ENCODE peak calls at places on chromosomes 3 and 15, in six cellular contexts. O, L, H, W, I and Q are unnamed samples.

GRCh38 chr3:187888658-187889057 is 143.4 kb upstream of the BCL6 start:
- DNase-seq in O (no peak), L (no peak), H (no peak), W (no peak), I (no peak), Q (no peak)

GRCh38 chr15:81385110-81386076 is 11.4 kb upstream of the TMC3 start:
- DNase-seq in O (peak), L (no peak), H (no peak), W (no peak), I (no peak), Q (no peak)

GRCh38 chr3:157274644-157275137 is 114.7 kb upstream of the CCNL1 start:
- DNase-seq in O (no peak), L (no peak), H (no peak), W (no peak), I (no peak), Q (peak)

GRCh38 chr15:20659265-20659664 is 117.7 kb upstream of the GOLGA6L6 start:
- DNase-seq in O (no peak), L (no peak), H (no peak), W (no peak), I (peak), Q (no peak)

GRCh38 chr3:8561365-8561764 is 59.7 kb downstream of the LMCD1 start:
- DNase-seq in O (no peak), L (no peak), H (peak), W (no peak), I (no peak), Q (no peak)

GRCh38 chr3:197600796-197601565 is 45.2 kb upstream of the BDH1 start:
- DNase-seq in O (no peak), L (no peak), H (no peak), W (no peak), I (peak), Q (no peak)

GRCh38 chr3:182618981-182619591 is 174.2 kb upstream of the ATP11B start:
- DNase-seq in O (peak), L (no peak), H (no peak), W (peak), I (no peak), Q (no peak)

GRCh38 chr3:37761043-37761442 is 100.6 kb upstream of the CTDSPL start:
- DNase-seq in O (no peak), L (no peak), H (no peak), W (no peak), I (no peak), Q (no peak)

GRCh38 chr3:43093974-43094373 is 11.9 kb downstream of the POMGNT2 start:
- DNase-seq in O (no peak), L (no peak), H (no peak), W (no peak), I (no peak), Q (no peak)

GRCh38 chr15:68650901-68651709 is 72.3 kb downstream of the CORO2B start:
- DNase-seq in O (no peak), L (peak), H (no peak), W (no peak), I (no peak), Q (no peak)

GRCh38 chr3:48469046-48469915 is 22.7 kb downstream of the ATRIP start:
- DNase-seq in O (no peak), L (no peak), H (no peak), W (no peak), I (no peak), Q (no peak)

GRCh38 chr3:42667523-42668402 is 14.3 kb downstream of the ZBTB47 start:
- DNase-seq in O (peak), L (peak), H (no peak), W (no peak), I (no peak), Q (no peak)

GRCh38 chr15:73957276-73957675 is 31.0 kb downstream of the LOXL1 start:
- DNase-seq in O (no peak), L (no peak), H (no peak), W (no peak), I (no peak), Q (no peak)

GRCh38 chr3:60809857-60810256 is 441.4 kb downstream of the FHIT start:
- DNase-seq in O (no peak), L (no peak), H (no peak), W (no peak), I (no peak), Q (peak)

GRCh38 chr3:98602078-98602678 is 8.8 kb upstream of the CPOX start:
- DNase-seq in O (peak), L (no peak), H (no peak), W (peak), I (no peak), Q (peak)

GRCh38 chr15:65833501-65834220 is 35.6 kb upstream of the RAB11A start:
- DNase-seq in O (peak), L (no peak), H (no peak), W (no peak), I (no peak), Q (peak)

GRCh38 chr15:78418239-78418638 is 19.8 kb upstream of the IREB2 start:
- DNase-seq in O (no peak), L (no peak), H (no peak), W (no peak), I (no peak), Q (no peak)